ENCODE peak calls at places on chromosomes 11 and 22, in seven cellular contexts. X, H, T, W, K, F and E are unnamed samples. For H3K4me1 and H3K36me3, the result is how much of the 10 kb centered on the place peaks cover.

GRCh38 chr11:94521684-94522083 is 9.4 kb downstream of the C11orf97 start:
- DNase-seq in F (peak), T (no peak), W (peak), K (peak), X (no peak), H (no peak), E (no peak)

GRCh38 chr11:60810151-60810550 is 25.0 kb downstream of the MS4A10 start:
- DNase-seq in T (no peak), H (no peak), W (no peak), F (no peak), K (no peak), X (no peak), E (peak)

GRCh38 chr11:5069272-5069671 is at the start of gene OR52E1:
- DNase-seq in F (no peak), T (no peak), K (no peak), W (no peak), X (no peak), H (no peak), E (no peak)

GRCh38 chr22:45317551-45318167 is 7.9 kb downstream of the FAM118A start:
- DNase-seq in W (peak), X (peak), H (no peak), T (peak), K (no peak), F (peak), E (peak)

GRCh38 chr11:22337571-22338464 is at the start of gene SLC17A6:
- DNase-seq in T (no peak), K (peak), H (no peak), F (peak), W (peak), X (no peak), E (no peak)

GRCh38 chr11:62152245-62153086 is 28.7 kb downstream of the INCENP start:
- DNase-seq in W (no peak), K (no peak), T (no peak), H (no peak), F (no peak), X (no peak), E (peak)

GRCh38 chr11:133981156-133981555 is 24.4 kb upstream of the IGSF9B start:
- DNase-seq in X (peak), F (no peak), H (no peak), K (no peak), W (no peak), T (no peak), E (no peak)

GRCh38 chr11:35260342-35260985 is 121.5 kb downstream of the CD44 start:
- DNase-seq in X (no peak), F (no peak), T (no peak), K (no peak), W (no peak), H (no peak), E (peak)

GRCh38 chr22:37806409-37807338 is 1.1 kb upstream of the GCAT start:
- DNase-seq in K (no peak), W (peak), H (peak), T (peak), X (peak), F (no peak), E (peak)
- H3K4me1 ChIP-seq in K (under half), W (under half), H (under half), T (under half), X (under half), F (under half), E (under half)

GRCh38 chr22:50438305-50439275 is 36.2 kb downstream of the SBF1 start:
- DNase-seq in T (peak), W (peak), F (no peak), K (no peak), H (no peak), X (no peak), E (no peak)
- H3K36me3 ChIP-seq in T (half or more), W (under half), F (half or more), K (half or more), H (under half), X (under half), E (under half)

DNA sequence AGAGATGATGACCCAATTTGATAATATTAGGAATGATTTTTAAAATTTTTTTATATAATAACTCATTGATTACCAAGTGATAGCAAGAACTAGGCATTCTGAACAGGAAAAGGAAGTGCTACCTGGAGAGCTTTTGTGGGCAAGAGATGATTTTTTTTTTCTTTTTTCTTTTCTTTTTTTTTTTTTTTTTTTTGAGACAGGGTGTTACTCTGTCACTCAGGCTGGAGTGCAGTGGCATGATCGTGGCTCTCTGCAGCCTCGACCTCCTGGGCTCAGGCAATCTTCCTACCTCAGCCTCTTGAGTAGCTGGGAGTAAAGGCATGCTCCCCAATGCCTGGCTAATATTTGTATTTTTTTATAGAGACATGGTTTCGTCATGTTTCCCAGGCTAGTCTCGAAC is 40.4 kb downstream of the TNRC6B start:
- DNase-seq in T (no peak), H (no peak), F (no peak), X (no peak), K (no peak), W (no peak), E (no peak)
- H3K4me1 ChIP-seq in T (under half), H (under half), F (under half), X (under half), K (half or more), W (under half), E (under half)

GRCh38 chr22:31443516-31443915 is 44.1 kb downstream of the DRG1 start:
- DNase-seq in K (no peak), H (no peak), T (no peak), X (no peak), F (no peak), W (no peak), E (no peak)

GRCh38 chr22:31446208-31446607 is 43.4 kb downstream of the EIF4ENIF1 start:
- DNase-seq in T (no peak), F (no peak), K (no peak), W (no peak), X (no peak), H (no peak), E (no peak)

GRCh38 chr22:31446767-31447166 is 42.9 kb downstream of the EIF4ENIF1 start:
- DNase-seq in F (no peak), H (no peak), K (no peak), T (no peak), X (no peak), W (no peak), E (no peak)

GRCh38 chr22:31447337-31447736 is 42.3 kb downstream of the EIF4ENIF1 start:
- DNase-seq in X (no peak), W (no peak), T (no peak), F (no peak), K (no peak), H (no peak), E (no peak)

DNA sequence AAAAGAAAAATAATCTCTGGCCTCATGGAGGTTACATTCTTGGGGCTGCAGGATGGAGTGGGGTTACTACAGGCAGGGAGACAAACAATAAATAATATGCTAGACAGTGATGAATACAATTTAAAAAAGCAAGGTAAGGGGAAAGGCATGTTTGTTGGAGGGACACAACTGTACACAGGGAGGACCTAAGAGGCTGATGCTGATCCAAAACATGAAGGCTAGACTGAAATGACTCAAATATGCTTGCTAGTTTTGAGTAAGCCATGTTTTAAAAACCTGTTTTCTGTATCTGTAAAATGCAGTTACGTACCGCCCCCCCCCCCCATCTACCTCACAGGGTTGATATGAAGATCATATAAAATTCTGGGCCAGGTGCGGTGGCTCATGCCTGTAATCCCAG is 44.0 kb downstream of the EIF4ENIF1 start:
- DNase-seq in X (no peak), K (no peak), T (no peak), W (no peak), F (no peak), H (no peak), E (no peak)
- H3K36me3 ChIP-seq in X (under half), K (half or more), T (half or more), W (under half), F (half or more), H (under half), E (half or more)

GRCh38 chr11:47111318-47111804 is 65.3 kb downstream of the ARFGAP2 start:
- DNase-seq in T (no peak), H (no peak), W (no peak), K (peak), F (no peak), X (no peak), E (no peak)

GRCh38 chr11:47109051-47109791 is 67.5 kb downstream of the ARFGAP2 start:
- DNase-seq in K (peak), T (no peak), H (no peak), W (peak), X (no peak), F (no peak), E (no peak)

GRCh38 chr11:47107709-47108108 is 69.0 kb downstream of the ARFGAP2 start:
- DNase-seq in F (no peak), W (no peak), H (no peak), T (no peak), X (no peak), K (peak), E (no peak)

GRCh38 chr11:47108214-47108613 is 68.5 kb downstream of the ARFGAP2 start:
- DNase-seq in K (peak), T (no peak), X (no peak), H (no peak), F (no peak), W (no peak), E (no peak)

DNA sequence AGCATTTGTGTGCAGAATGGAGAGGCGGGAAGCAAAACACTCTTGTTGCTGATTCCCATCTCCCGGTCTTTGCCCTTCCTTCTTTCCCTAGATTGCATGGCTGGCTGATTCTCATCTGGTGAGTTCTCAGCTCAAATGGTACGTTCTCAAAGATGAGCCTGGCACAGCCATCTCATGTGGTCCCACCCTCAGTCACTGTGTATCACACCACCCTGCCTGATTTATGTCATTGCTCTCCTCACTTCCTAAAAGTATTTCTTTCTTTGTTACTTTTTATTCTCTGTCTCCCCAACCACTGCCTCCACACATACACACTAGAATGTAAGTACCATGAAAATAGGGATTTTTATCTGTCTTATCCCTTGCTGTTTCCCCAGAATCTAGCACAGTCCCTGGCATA is 66.8 kb downstream of the ARFGAP2 start:
- DNase-seq in W (no peak), X (no peak), T (no peak), F (no peak), K (peak), H (no peak), E (no peak)
- H3K4me1 ChIP-seq in W (under half), X (under half), T (under half), F (under half), K (half or more), H (under half), E (under half)